ENCODE peak calls at places on chromosome 18, in ten cellular contexts. A is NCI-H1092 treated with DMSO at 0.1 percent for 48 hours; R is substantia nigra; S is NCI-H146; V is activated CD4-positive, alpha-beta T cell treated with anti-CD3 and anti-CD28 coated beads, Interleukin-2, amount 50 U/mL, for 24 hours; W is GM12865; B is neural progenitor cell; F is posterior cingulate gyrus; G is keratinocyte; Y is stimulated activated CD4-positive, alpha-beta T cell treated with anti-CD3 and anti-CD28 coated beads, Interleukin-2, amount 100 ng/mL, for 48 hours. O is an unnamed sample.
A peak's percentile ranks its signal among the peaks of the same experiment; 100 is the strongest.

GRCh38 chr18:70372450-70373061 is 83.7 kb downstream of the SOCS6 start:
- DNase-seq in A (no peak), R (no peak), S (no peak), V (no peak), W (no peak), B (no peak), F (no peak), G (no peak), Y (no peak), O (no peak)

GRCh38 chr18:58670561-58671121 is 624 bp upstream of the MALT1 start:
- DNase-seq in A (peak; percentile 55), R (peak; percentile 70), S (peak; percentile 40), V (no peak), W (no peak), B (peak; percentile 21), F (no peak), G (no peak), Y (no peak), O (no peak)

GRCh38 chr18:50817898-50818250 is 1.9 kb downstream of the MRO start:
- DNase-seq in A (no peak), R (no peak), S (no peak), V (no peak), W (no peak), B (no peak), F (no peak), G (no peak), Y (no peak), O (no peak)

GRCh38 chr18:33184178-33184577 is 256.3 kb downstream of the CCDC178 start:
- DNase-seq in A (no peak), R (no peak), S (no peak), V (no peak), W (no peak), B (no peak), F (no peak), G (no peak), Y (no peak), O (no peak)

GRCh38 chr18:21359746-21360145 is 117.7 kb downstream of the GREB1L start:
- DNase-seq in A (no peak), R (no peak), S (no peak), V (no peak), W (no peak), B (no peak), F (no peak), G (no peak), Y (no peak), O (no peak)

GRCh38 chr18:63067939-63068338 is 251.6 kb downstream of the BCL2 start:
- DNase-seq in A (no peak), R (no peak), S (no peak), V (no peak), W (no peak), B (no peak), F (no peak), G (no peak), Y (no peak), O (peak; percentile 39)

GRCh38 chr18:23340661-23341060 is 112.4 kb upstream of the RIOK3 start:
- DNase-seq in A (no peak), R (no peak), S (no peak), V (no peak), W (no peak), B (no peak), F (no peak), G (no peak), Y (no peak), O (no peak)

GRCh38 chr18:3075491-3075890 is 62.5 kb upstream of the LPIN2 start:
- DNase-seq in A (no peak), R (no peak), S (no peak), V (no peak), W (no peak), B (no peak), F (no peak), G (no peak), Y (no peak), O (no peak)

GRCh38 chr18:78875998-78876650 is 103.5 kb upstream of the SALL3 start:
- DNase-seq in A (no peak), R (no peak), S (no peak), V (no peak), W (no peak), B (no peak), F (no peak), G (no peak), Y (no peak), O (peak; percentile 70)

GRCh38 chr18:70468861-70469570 is 180.2 kb downstream of the SOCS6 start:
- DNase-seq in A (no peak), R (peak; percentile 44), S (no peak), V (no peak), W (no peak), B (no peak), F (peak; percentile 52), G (no peak), Y (no peak), O (no peak)

GRCh38 chr18:76252880-76253279 is 242.2 kb downstream of the ZNF516 start:
- DNase-seq in A (peak; percentile 69), R (no peak), S (peak; percentile 76), V (no peak), W (peak; percentile 25), B (peak; percentile 55), F (no peak), G (no peak), Y (no peak), O (no peak)

GRCh38 chr18:48818329-48819254 is 132.2 kb downstream of the SMAD7 start:
- DNase-seq in A (no peak), R (no peak), S (no peak), V (no peak), W (no peak), B (no peak), F (peak; percentile 6), G (no peak), Y (no peak), O (no peak)

GRCh38 chr18:49019446-49020045 is 68.8 kb upstream of the SMAD7 start:
- DNase-seq in A (no peak), R (no peak), S (no peak), V (no peak), W (peak; percentile 15), B (no peak), F (no peak), G (no peak), Y (no peak), O (no peak)

GRCh38 chr18:3494245-3494526 is 44.2 kb downstream of the TGIF1 start:
- DNase-seq in A (no peak), R (no peak), S (no peak), V (no peak), W (no peak), B (no peak), F (no peak), G (no peak), Y (no peak), O (no peak)

GRCh38 chr18:31162419-31162793 is 250 bp downstream of the DSC1 start:
- DNase-seq in A (no peak), R (no peak), S (no peak), V (no peak), W (no peak), B (peak; percentile 26), F (no peak), G (no peak), Y (no peak), O (no peak)

GRCh38 chr18:12041561-12041960 is 52.1 kb upstream of the ANKRD62 start:
- DNase-seq in A (no peak), R (no peak), S (no peak), V (no peak), W (peak; percentile 31), B (no peak), F (no peak), G (no peak), Y (no peak), O (no peak)

GRCh38 chr18:6920099-6920955 is 190.8 kb downstream of the ARHGAP28 start:
- DNase-seq in A (peak; percentile 53), R (peak; percentile 31), S (peak; percentile 21), V (no peak), W (peak; percentile 57), B (peak; percentile 75), F (peak; percentile 24), G (peak; percentile 19), Y (peak; percentile 10), O (no peak)

GRCh38 chr18:3447035-3447894 is 2.7 kb upstream of the TGIF1 start:
- DNase-seq in A (no peak), R (peak; percentile 78), S (peak; percentile 35), V (peak; percentile 13), W (no peak), B (peak; percentile 75), F (no peak), G (no peak), Y (peak; percentile 38), O (no peak)

GRCh38 chr18:12468458-12468857 is 60.7 kb downstream of the PRELID3A start:
- DNase-seq in A (no peak), R (no peak), S (no peak), V (no peak), W (no peak), B (no peak), F (no peak), G (no peak), Y (no peak), O (no peak)

GRCh38 chr18:7878265-7879173 is 311.4 kb downstream of the PTPRM start:
- DNase-seq in A (no peak), R (no peak), S (peak; percentile 84), V (no peak), W (no peak), B (peak; percentile 63), F (no peak), G (no peak), Y (no peak), O (no peak)

GRCh38 chr18:1047406-1047805 is 142.7 kb downstream of the ADCYAP1 start:
- DNase-seq in A (no peak), R (no peak), S (no peak), V (no peak), W (no peak), B (no peak), F (no peak), G (no peak), Y (no peak), O (no peak)

GRCh38 chr18:64513401-64513800 is 364.5 kb upstream of the LINC00305 start:
- DNase-seq in A (no peak), R (no peak), S (no peak), V (no peak), W (no peak), B (no peak), F (no peak), G (no peak), Y (no peak), O (no peak)

GRCh38 chr18:74869904-74870863 is 272.5 kb downstream of the ZNF407 start:
- DNase-seq in A (no peak), R (no peak), S (no peak), V (no peak), W (peak; percentile 76), B (peak; percentile 57), F (no peak), G (no peak), Y (no peak), O (no peak)

GRCh38 chr18:47036298-47036874 is 965 bp upstream of the ELOA2 start:
- DNase-seq in A (peak; percentile 41), R (no peak), S (peak; percentile 48), V (no peak), W (peak; percentile 14), B (peak; percentile 39), F (no peak), G (no peak), Y (no peak), O (no peak)

GRCh38 chr18:26457611-26458350 is 90.6 kb downstream of the KCTD1 start:
- DNase-seq in A (no peak), R (no peak), S (peak; percentile 9), V (no peak), W (no peak), B (peak; percentile 89), F (no peak), G (no peak), Y (no peak), O (peak; percentile 53)

GRCh38 chr18:13221821-13222220 is 3.3 kb downstream of the LDLRAD4 start:
- DNase-seq in A (peak; percentile 62), R (peak; percentile 42), S (no peak), V (no peak), W (no peak), B (no peak), F (no peak), G (no peak), Y (no peak), O (no peak)

GRCh38 chr18:70931942-70932814 is 643.3 kb downstream of the SOCS6 start:
- DNase-seq in A (peak; percentile 57), R (no peak), S (peak; percentile 75), V (no peak), W (peak; percentile 9), B (peak; percentile 54), F (no peak), G (no peak), Y (no peak), O (no peak)

O was measured in esophagus muscularis mucosa.